ENCODE peak calls at places on chromosomes 1 and 21, in four cellular contexts. A, Y, O and B are unnamed samples.

GRCh38 chr1:31154632-31155215 is 85.0 kb downstream of the NKAIN1 start:
- DNase-seq in A (no peak), O (peak), Y (peak), B (no peak)

GRCh38 chr21:44656868-44657267 is 864 bp upstream of the KRTAP12-3 start:
- DNase-seq in O (no peak), Y (no peak), A (no peak), B (no peak)

GRCh38 chr1:41315867-41316266 is 45.4 kb upstream of the FOXO6 start:
- DNase-seq in A (no peak), O (no peak), Y (no peak), B (no peak)

GRCh38 chr21:34670220-34670961 is 1.6 kb downstream of the CLIC6 start:
- DNase-seq in O (no peak), A (no peak), Y (peak), B (no peak)

GRCh38 chr1:213661346-213661745 is 326.4 kb upstream of the PROX1 start:
- DNase-seq in A (no peak), O (no peak), Y (no peak), B (no peak)

GRCh38 chr1:192976576-192976975 is 82.6 kb downstream of the UCHL5 start:
- DNase-seq in Y (no peak), O (no peak), A (no peak), B (no peak)

GRCh38 chr1:26169201-26169600 is 438 bp upstream of the C1orf232 start:
- DNase-seq in Y (no peak), A (no peak), O (no peak), B (no peak)

GRCh38 chr1:159653201-159653600 is 61.2 kb downstream of the CRP start:
- DNase-seq in O (peak), A (no peak), Y (no peak), B (peak)

GRCh38 chr1:172959578-172959977 is 91.2 kb downstream of the TNFSF18 start:
- DNase-seq in A (no peak), Y (no peak), O (no peak), B (no peak)

GRCh38 chr21:17497345-17497744 is 15.5 kb upstream of the CXADR start:
- DNase-seq in Y (no peak), A (no peak), O (no peak), B (no peak)

GRCh38 chr1:32111789-32112188 is 3.9 kb downstream of the KPNA6 start:
- DNase-seq in O (no peak), A (no peak), Y (no peak), B (no peak)

GRCh38 chr21:32001390-32001789 is 128.6 kb downstream of the HUNK start:
- DNase-seq in O (no peak), A (no peak), Y (no peak), B (no peak)

GRCh38 chr1:7432896-7433380 is 338.2 kb upstream of the VAMP3 start:
- DNase-seq in O (no peak), Y (no peak), A (no peak), B (no peak)

GRCh38 chr1:27006683-27007082 is 6.0 kb downstream of the TENT5B start:
- DNase-seq in O (no peak), Y (no peak), A (no peak), B (no peak)

GRCh38 chr1:17207046-17207445 is 2.1 kb downstream of the PADI1 start:
- DNase-seq in Y (no peak), O (no peak), A (peak), B (no peak)

GRCh38 chr1:116167625-116168276 is 56.6 kb downstream of the MAB21L3 start:
- DNase-seq in O (no peak), Y (peak), A (no peak), B (no peak)

GRCh38 chr21:44293551-44294231 is 6.2 kb upstream of the PFKL start:
- DNase-seq in O (no peak), Y (no peak), A (no peak), B (no peak)

GRCh38 chr1:31984419-31985347 is 29.0 kb upstream of the KHDRBS1 start:
- DNase-seq in Y (no peak), O (no peak), A (no peak), B (no peak)

GRCh38 chr1:14602131-14602530 is 3.6 kb downstream of the KAZN start:
- DNase-seq in O (no peak), A (no peak), Y (peak), B (no peak)

GRCh38 chr1:88802950-88803349 is 88.4 kb downstream of the GTF2B start:
- DNase-seq in A (no peak), O (no peak), Y (no peak), B (no peak)

GRCh38 chr1:64470670-64471217 is 815 bp downstream of the CACHD1 start:
- DNase-seq in A (no peak), Y (peak), O (no peak), B (no peak)

GRCh38 chr1:43309626-43310025 is 8.8 kb downstream of the TIE1 start:
- DNase-seq in A (no peak), O (no peak), Y (no peak), B (no peak)

GRCh38 chr1:227769047-227769446 is 33.8 kb downstream of the SNAP47 start:
- DNase-seq in O (no peak), Y (no peak), A (no peak), B (no peak)

GRCh38 chr1:190258003-190258402 is 219.7 kb downstream of the BRINP3 start:
- DNase-seq in Y (no peak), O (no peak), A (no peak), B (no peak)

GRCh38 chr1:214551052-214551435 is 358 bp downstream of the PTPN14 start:
- DNase-seq in O (no peak), A (no peak), Y (peak), B (no peak)

GRCh38 chr1:114094303-114094663 is 59.4 kb downstream of the SYT6 start:
- DNase-seq in O (no peak), Y (peak), A (no peak), B (no peak)

GRCh38 chr1:39130297-39130696 is 74.2 kb upstream of the MACF1 start:
- DNase-seq in Y (no peak), A (no peak), O (peak), B (no peak)

GRCh38 chr1:118116909-118117308 is 68.1 kb downstream of the SPAG17 start:
- DNase-seq in O (no peak), A (no peak), Y (no peak), B (no peak)

GRCh38 chr1:17845583-17845982 is 90.5 kb downstream of the ACTL8 start:
- DNase-seq in Y (no peak), A (no peak), O (no peak), B (no peak)

GRCh38 chr1:153626929-153627796 is at the start of gene S100A13:
- DNase-seq in O (peak), Y (peak), A (no peak), B (peak)

GRCh38 chr1:15816674-15817073 is 9.2 kb upstream of the UQCRHL start:
- DNase-seq in A (no peak), O (no peak), Y (no peak), B (no peak)

GRCh38 chr1:81819613-81820012 is 18.9 kb downstream of the ADGRL2 start:
- DNase-seq in Y (no peak), A (no peak), O (no peak), B (no peak)

GRCh38 chr1:53583903-53584210 is 124.7 kb downstream of the DMRTB1 start:
- DNase-seq in Y (no peak), O (no peak), A (no peak), B (no peak)